ENCODE peak calls at places on chromosomes 6 and 20, in seven cellular contexts. V is HCT116, P is H1, M is GM23248, A is mammary epithelial cell, O is psoas muscle, J is H9. Y is an unnamed sample.

GRCh38 chr20:8509809-8510208 is 377.7 kb downstream of the PLCB1 start:
- DNase-seq in A (no peak), J (no peak), M (no peak), P (no peak), O (no peak), V (no peak), Y (no peak)

GRCh38 chr6:39424831-39425230 is 102.3 kb upstream of the KCNK16 start:
- DNase-seq in P (no peak), V (no peak), J (no peak), O (no peak), M (no peak), A (no peak), Y (no peak)

GRCh38 chr6:1208876-1209275 is 103.0 kb upstream of the FOXQ1 start:
- DNase-seq in P (no peak), V (no peak), O (no peak), J (no peak), M (no peak), A (peak; percentile 61), Y (no peak)

GRCh38 chr20:63519765-63520593 is 586 bp upstream of the PPDPF start:
- DNase-seq in A (peak; percentile 61), J (peak; percentile 80), M (peak; percentile 74), V (no peak), O (peak; percentile 78), P (peak; percentile 86), Y (peak; percentile 88)

GRCh38 chr20:58059145-58059544 is 169.3 kb downstream of the ANKRD60 start:
- DNase-seq in A (no peak), M (no peak), V (no peak), J (no peak), O (no peak), P (peak; percentile 20), Y (no peak)

GRCh38 chr20:58135441-58136170 is 92.8 kb downstream of the ANKRD60 start:
- DNase-seq in M (peak; percentile 70), J (peak; percentile 35), A (peak; percentile 68), O (no peak), V (no peak), P (no peak), Y (no peak)

GRCh38 chr6:52904562-52905279 is 4.8 kb downstream of the GSTA3 start:
- DNase-seq in A (no peak), O (no peak), P (peak; percentile 62), M (no peak), V (no peak), J (peak; percentile 66), Y (no peak)

GRCh38 chr6:142419071-142419470 is 117.3 kb downstream of the ADGRG6 start:
- DNase-seq in O (no peak), P (no peak), J (no peak), A (no peak), V (no peak), M (no peak), Y (no peak)

GRCh38 chr6:158322724-158323560 is 10.7 kb downstream of the TULP4 start:
- DNase-seq in P (no peak), M (peak; percentile 75), O (no peak), A (peak; percentile 89), J (no peak), V (no peak), Y (no peak)

GRCh38 chr20:49518576-49518975 is 36.1 kb upstream of the KCNB1 start:
- DNase-seq in M (no peak), O (no peak), A (no peak), V (no peak), P (no peak), J (no peak), Y (no peak)

GRCh38 chr20:49517509-49518100 is 35.1 kb upstream of the KCNB1 start:
- DNase-seq in O (no peak), M (peak; percentile 33), J (no peak), V (no peak), P (no peak), A (no peak), Y (no peak)

GRCh38 chr20:49519212-49519712 is 36.8 kb upstream of the KCNB1 start:
- DNase-seq in O (no peak), J (no peak), A (no peak), V (no peak), P (no peak), M (no peak), Y (no peak)

GRCh38 chr20:49521356-49521755 is 38.9 kb upstream of the KCNB1 start:
- DNase-seq in M (no peak), A (no peak), V (no peak), O (peak; percentile 80), P (no peak), J (no peak), Y (no peak)

DNA sequence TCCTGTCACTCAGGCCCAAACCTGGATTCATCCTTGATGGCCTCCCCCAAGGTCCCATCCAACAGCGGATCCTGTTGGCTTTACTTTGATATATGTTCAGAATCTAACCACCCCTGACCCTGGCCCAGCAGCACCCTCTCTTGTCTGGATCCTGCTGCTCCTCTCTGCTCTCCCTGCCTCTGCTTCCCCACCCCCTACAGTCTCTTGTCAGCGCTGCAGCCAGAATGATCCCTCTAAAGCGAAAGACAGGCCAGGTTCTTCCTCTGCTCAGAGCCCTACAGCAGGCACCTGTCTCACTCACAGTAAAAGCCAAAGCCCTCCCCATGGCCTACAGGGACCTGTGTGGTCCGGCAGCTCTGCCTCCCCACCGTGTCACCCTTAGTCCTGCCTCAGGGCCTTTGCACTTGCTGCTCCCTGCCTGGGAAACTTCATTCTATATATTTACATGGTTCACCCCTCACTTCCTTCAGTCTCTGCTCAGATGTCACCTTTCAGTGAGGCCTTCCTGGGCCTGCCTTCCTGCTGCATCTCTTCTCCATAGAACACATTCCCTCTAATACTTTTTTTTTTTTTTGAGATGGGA is 37.4 kb upstream of the KCNB1 start:
- DNase-seq in M (no peak), V (no peak), O (no peak), A (no peak), P (no peak), J (no peak), Y (no peak)
- H3K9me3 ChIP-seq in M (no peaks in the 10 kb centered on the region), V (no peaks in the 10 kb centered on the region), O (no peaks in the 10 kb centered on the region), A (no peaks in the 10 kb centered on the region), P (peaks cover under 1% of the 10 kb centered on the region), J (peaks cover 2% of the 10 kb centered on the region), Y (no peaks in the 10 kb centered on the region)

GRCh38 chr20:47332381-47333206 is 23.9 kb downstream of the ZMYND8 start:
- DNase-seq in A (no peak), J (no peak), P (no peak), O (no peak), M (no peak), V (no peak), Y (no peak)
- H3K4me1 ChIP-seq in A (peaks cover 68% of the 10 kb centered on the region), J (peaks cover 30% of the 10 kb centered on the region), P (peaks cover 13% of the 10 kb centered on the region), O (peaks cover 60% of the 10 kb centered on the region), M (peaks cover 64% of the 10 kb centered on the region), V (peaks cover 89% of the 10 kb centered on the region), Y (peaks cover 45% of the 10 kb centered on the region)

GRCh38 chr6:106866875-106867658 is 107.5 kb downstream of the CD24 start:
- DNase-seq in O (no peak), M (no peak), P (no peak), J (peak; percentile 43), V (no peak), A (no peak), Y (no peak)
- H3K9me3 ChIP-seq in O (no peaks in the 10 kb centered on the region), M (no peaks in the 10 kb centered on the region), P (peaks cover 22% of the 10 kb centered on the region), J (peaks cover 16% of the 10 kb centered on the region), V (no peaks in the 10 kb centered on the region), A (peaks cover 4% of the 10 kb centered on the region), Y (no peaks in the 10 kb centered on the region)

GRCh38 chr6:35730745-35731413 is 6.0 kb upstream of the ARMC12 start:
- DNase-seq in A (no peak), J (no peak), V (no peak), O (no peak), P (no peak), M (no peak), Y (no peak)

GRCh38 chr6:35728663-35729348 is 8.0 kb upstream of the ARMC12 start:
- DNase-seq in O (peak; percentile 88), A (peak; percentile 66), P (no peak), M (no peak), V (no peak), J (no peak), Y (peak; percentile 87)

GRCh38 chr6:35729722-35730121 is 7.1 kb upstream of the ARMC12 start:
- DNase-seq in A (no peak), P (no peak), M (no peak), V (no peak), O (no peak), J (no peak), Y (no peak)

GRCh38 chr6:35727935-35728662 is 8.7 kb upstream of the ARMC12 start:
- DNase-seq in A (peak; percentile 95), O (peak; percentile 98), V (no peak), P (peak; percentile 70), M (peak; percentile 93), J (peak; percentile 64), Y (peak; percentile 99)

DNA sequence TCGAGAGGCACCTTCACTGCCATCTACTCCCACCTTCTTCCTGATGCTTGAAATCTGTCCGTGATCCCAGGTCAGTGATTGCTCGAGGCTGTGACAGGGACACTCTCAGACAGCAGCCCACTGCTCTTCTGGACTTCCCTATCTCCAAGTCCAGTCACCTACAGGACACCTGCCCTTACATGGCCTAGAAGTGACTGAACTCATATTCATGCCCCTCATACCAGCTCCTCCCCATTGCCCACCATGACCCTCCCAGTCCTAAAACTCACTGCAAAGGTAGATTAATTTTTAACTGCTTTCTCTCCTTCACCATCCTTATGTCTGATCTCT is 7.5 kb upstream of the ARMC12 start:
- DNase-seq in J (no peak), M (no peak), O (no peak), P (no peak), V (no peak), A (no peak), Y (no peak)
- H3K4me1 ChIP-seq in J (peaks cover 19% of the 10 kb centered on the region), M (peaks cover 29% of the 10 kb centered on the region), O (peaks cover 80% of the 10 kb centered on the region), P (peaks cover 35% of the 10 kb centered on the region), V (peaks cover 63% of the 10 kb centered on the region), A (peaks cover 85% of the 10 kb centered on the region), Y (peaks cover 92% of the 10 kb centered on the region)

GRCh38 chr20:19288636-19289035 is 76.2 kb downstream of the SLC24A3 start:
- DNase-seq in O (no peak), M (no peak), J (no peak), P (no peak), V (no peak), A (no peak), Y (no peak)

GRCh38 chr20:19285424-19285823 is 73.0 kb downstream of the SLC24A3 start:
- DNase-seq in V (no peak), P (no peak), A (no peak), J (no peak), O (no peak), M (no peak), Y (no peak)

GRCh38 chr20:19288061-19288460 is 75.6 kb downstream of the SLC24A3 start:
- DNase-seq in V (no peak), P (no peak), A (no peak), O (no peak), J (no peak), M (no peak), Y (no peak)

GRCh38 chr20:19283503-19283902 is 71.1 kb downstream of the SLC24A3 start:
- DNase-seq in M (no peak), V (no peak), P (no peak), O (no peak), J (no peak), A (no peak), Y (no peak)

GRCh38 chr20:19284400-19285178 is 72.1 kb downstream of the SLC24A3 start:
- DNase-seq in M (no peak), O (no peak), A (no peak), J (no peak), V (no peak), P (no peak), Y (no peak)
- H3K9me3 ChIP-seq in M (no peaks in the 10 kb centered on the region), O (no peaks in the 10 kb centered on the region), A (peaks cover 2% of the 10 kb centered on the region), J (no peaks in the 10 kb centered on the region), V (peaks cover 3% of the 10 kb centered on the region), P (no peaks in the 10 kb centered on the region), Y (no peaks in the 10 kb centered on the region)

GRCh38 chr6:17865798-17866725 is 121.4 kb downstream of the KIF13A start:
- DNase-seq in A (peak; percentile 99), V (peak; percentile 98), O (peak; percentile 88), M (peak; percentile 99), J (no peak), P (no peak), Y (no peak)
- H3K4me1 ChIP-seq in A (peaks cover 63% of the 10 kb centered on the region), V (peaks cover 40% of the 10 kb centered on the region), O (peaks cover 58% of the 10 kb centered on the region), M (peaks cover 77% of the 10 kb centered on the region), J (no peaks in the 10 kb centered on the region), P (no peaks in the 10 kb centered on the region), Y (peaks cover 16% of the 10 kb centered on the region)